ENCODE peak calls at places on chromosome 2, in six cellular contexts. J, B, K, Q, U and N are unnamed samples.

GRCh38 chr2:18404708-18405107 is 155.7 kb downstream of the RDH14 start:
- DNase-seq in J (peak), K (peak), U (no peak), Q (no peak), B (no peak), N (no peak)

GRCh38 chr2:129936334-129936934 is 43.0 kb upstream of the RAB6C start:
- DNase-seq in K (peak), Q (no peak), B (no peak), J (no peak), U (no peak), N (no peak)

GRCh38 chr2:223523541-223523940 is 78.6 kb downstream of the SCG2 start:
- DNase-seq in J (peak), Q (no peak), U (no peak), K (no peak), B (peak), N (no peak)

GRCh38 chr2:101643004-101643524 is 54.4 kb upstream of the MAP4K4 start:
- DNase-seq in J (no peak), Q (no peak), U (no peak), K (no peak), B (no peak), N (no peak)

GRCh38 chr2:108607706-108608301 is 73.5 kb downstream of the LIMS1 start:
- DNase-seq in J (peak), U (no peak), Q (no peak), K (peak), B (no peak), N (no peak)

GRCh38 chr2:135473567-135473966 is 57.5 kb downstream of the ZRANB3 start:
- DNase-seq in J (peak), K (peak), U (no peak), B (peak), Q (peak), N (peak)

GRCh38 chr2:192194065-192194865 is 468 bp downstream of the TMEFF2 start:
- DNase-seq in B (peak), K (peak), U (peak), J (peak), Q (no peak), N (peak)

GRCh38 chr2:238326801-238327365 is 6.6 kb downstream of the TRAF3IP1 start:
- DNase-seq in B (no peak), Q (no peak), J (no peak), U (no peak), K (no peak), N (no peak)

GRCh38 chr2:69694894-69695849 is 46.8 kb upstream of the ANXA4 start:
- DNase-seq in B (peak), J (peak), K (no peak), U (no peak), Q (peak), N (peak)

GRCh38 chr2:45237128-45237527 is 227.9 kb upstream of the SIX2 start:
- DNase-seq in B (peak), J (peak), U (no peak), Q (no peak), K (no peak), N (no peak)

GRCh38 chr2:118737690-118738089 is 109.8 kb downstream of the EN1 start:
- DNase-seq in J (no peak), K (no peak), Q (no peak), B (no peak), U (no peak), N (no peak)

GRCh38 chr2:62459106-62459505 is 46.9 kb downstream of the TMEM17 start:
- DNase-seq in J (no peak), Q (no peak), B (no peak), K (no peak), U (no peak), N (no peak)

GRCh38 chr2:204452464-204453023 is 92.7 kb upstream of the PARD3B start:
- DNase-seq in K (no peak), J (peak), Q (peak), U (no peak), B (peak), N (peak)

GRCh38 chr2:8633735-8634313 is 48.0 kb upstream of the ID2 start:
- DNase-seq in B (peak), Q (no peak), U (no peak), K (no peak), J (peak), N (peak)

GRCh38 chr2:224958466-224958857 is 83.8 kb downstream of the DOCK10 start:
- DNase-seq in J (no peak), K (no peak), B (no peak), U (no peak), Q (no peak), N (no peak)

GRCh38 chr2:199554026-199554425 is 96.3 kb upstream of the SATB2 start:
- DNase-seq in B (no peak), J (no peak), K (no peak), U (no peak), Q (no peak), N (no peak)

GRCh38 chr2:134459706-134460406 is 206.0 kb downstream of the MGAT5 start:
- DNase-seq in J (no peak), Q (no peak), K (no peak), U (no peak), B (no peak), N (no peak)

GRCh38 chr2:105544591-105545377 is 145.9 kb upstream of the FHL2 start:
- DNase-seq in B (no peak), J (no peak), K (no peak), Q (no peak), U (no peak), N (no peak)

GRCh38 chr2:163812926-163813520 is 77.2 kb upstream of the FIGN start:
- DNase-seq in K (no peak), J (no peak), Q (no peak), B (peak), U (no peak), N (no peak)

GRCh38 chr2:159150208-159150607 is 136.3 kb downstream of the WDSUB1 start:
- DNase-seq in Q (no peak), U (no peak), K (no peak), J (no peak), B (no peak), N (no peak)

GRCh38 chr2:229719926-229720652 is 5.7 kb upstream of the DNER start:
- DNase-seq in J (peak), Q (no peak), B (peak), K (no peak), U (no peak), N (no peak)

GRCh38 chr2:67619204-67619603 is 222.1 kb downstream of the ETAA1 start:
- DNase-seq in J (no peak), U (no peak), K (no peak), Q (no peak), B (no peak), N (no peak)

GRCh38 chr2:9030882-9031645 is 27.6 kb upstream of the MBOAT2 start:
- DNase-seq in B (no peak), J (peak), K (no peak), Q (no peak), U (no peak), N (no peak)

GRCh38 chr2:111116016-111116746 is 4.5 kb upstream of the BCL2L11 start:
- DNase-seq in Q (no peak), B (no peak), J (no peak), U (no peak), K (no peak), N (no peak)

GRCh38 chr2:157875720-157876065 is 437 bp downstream of the ACVR1 start:
- DNase-seq in B (no peak), J (peak), K (no peak), Q (no peak), U (peak), N (no peak)

GRCh38 chr2:66441651-66442365 is 6.9 kb downstream of the MEIS1 start:
- DNase-seq in B (no peak), K (no peak), J (peak), U (no peak), Q (no peak), N (no peak)

GRCh38 chr2:181900007-181900651 is 8.6 kb downstream of the ITPRID2 start:
- DNase-seq in K (no peak), B (no peak), Q (no peak), J (no peak), U (no peak), N (no peak)

GRCh38 chr2:189254268-189254883 is 74.8 kb upstream of the COL5A2 start:
- DNase-seq in B (peak), Q (peak), U (no peak), K (no peak), J (peak), N (peak)

GRCh38 chr2:219350938-219351280 is 18.4 kb upstream of the RESP18 start:
- DNase-seq in U (no peak), B (no peak), Q (no peak), J (no peak), K (no peak), N (peak)

GRCh38 chr2:6524678-6525367 is 340.9 kb downstream of the CMPK2 start:
- DNase-seq in U (no peak), B (no peak), Q (no peak), K (no peak), J (no peak), N (no peak)

GRCh38 chr2:28102455-28102874 is 211.9 kb downstream of the BABAM2 start:
- DNase-seq in K (no peak), B (peak), J (peak), U (no peak), Q (no peak), N (peak)

GRCh38 chr2:71891155-71891554 is 256.5 kb downstream of the CYP26B1 start:
- DNase-seq in U (no peak), K (no peak), J (no peak), Q (no peak), B (no peak), N (no peak)

GRCh38 chr2:31980674-31981356 is 30.0 kb downstream of the MEMO1 start:
- DNase-seq in J (peak), U (no peak), K (no peak), Q (peak), B (peak), N (peak)

GRCh38 chr2:165857881-165858280 is 63.8 kb upstream of the GALNT3 start:
- DNase-seq in Q (no peak), U (no peak), B (no peak), K (peak), J (no peak), N (peak)

GRCh38 chr2:16325613-16326510 is 339.8 kb downstream of the CYRIA start:
- DNase-seq in J (no peak), Q (no peak), K (no peak), U (no peak), B (no peak), N (no peak)

GRCh38 chr2:150156940-150157339 is 330.5 kb downstream of the RND3 start:
- DNase-seq in U (no peak), J (no peak), K (no peak), Q (no peak), B (no peak), N (no peak)

GRCh38 chr2:234020332-234020731 is 30.2 kb upstream of the SPP2 start:
- DNase-seq in B (no peak), K (no peak), U (no peak), J (no peak), Q (no peak), N (no peak)

GRCh38 chr2:133457862-133458261 is 110.4 kb downstream of the NCKAP5 start:
- DNase-seq in K (no peak), U (no peak), J (no peak), B (no peak), Q (no peak), N (no peak)

GRCh38 chr2:134883552-134884293 is 34.9 kb upstream of the CCNT2 start:
- DNase-seq in U (no peak), K (no peak), Q (no peak), J (no peak), B (no peak), N (no peak)